ENCODE peak calls at places on chromosomes 11 and 22, in seven cellular contexts. I is psoas muscle, X is endodermal cell, F is right atrium auricular region, Y is upper lobe of right lung, P is cardiac fibroblast, M is GM12878. R is an unnamed sample.

GRCh38 chr11:70769521-70769920 is 371.2 kb downstream of the CTTN start:
- DNase-seq in I (no peak), X (no peak), F (no peak), Y (no peak), P (no peak), M (no peak), R (no peak)

GRCh38 chr11:13107544-13108044 is 98.5 kb downstream of the RASSF10 start:
- DNase-seq in I (no peak), X (no peak), F (no peak), Y (no peak), P (no peak), M (no peak), R (no peak)

GRCh38 chr22:20021196-20022181 is 579 bp downstream of the TANGO2 start:
- DNase-seq in I (peak), X (peak), F (peak), Y (peak), P (peak), M (no peak), R (peak)

GRCh38 chr11:2930705-2931415 is 1.6 kb upstream of the PHLDA2 start:
- DNase-seq in I (peak), X (peak), F (no peak), Y (peak), P (peak), M (peak), R (no peak)

GRCh38 chr11:128431931-128432330 is 155.4 kb downstream of the ETS1 start:
- DNase-seq in I (no peak), X (no peak), F (no peak), Y (no peak), P (no peak), M (no peak), R (no peak)

GRCh38 chr11:66727883-66728759 is 895 bp downstream of the SPTBN2 start:
- DNase-seq in I (peak), X (peak), F (no peak), Y (no peak), P (no peak), M (no peak), R (no peak)

GRCh38 chr11:3859373-3859881 is 4.0 kb downstream of the STIM1 start:
- DNase-seq in I (peak), X (peak), F (no peak), Y (no peak), P (no peak), M (no peak), R (no peak)

GRCh38 chr11:118633979-118634378 is 26.6 kb downstream of the PHLDB1 start:
- DNase-seq in I (no peak), X (no peak), F (no peak), Y (no peak), P (no peak), M (no peak), R (no peak)

GRCh38 chr22:40691532-40691931 is 12.2 kb downstream of the MCHR1 start:
- DNase-seq in I (no peak), X (no peak), F (no peak), Y (no peak), P (no peak), M (no peak), R (no peak)

GRCh38 chr11:118622376-118623290 is 15.2 kb downstream of the PHLDB1 start:
- DNase-seq in I (peak), X (no peak), F (no peak), Y (peak), P (peak), M (no peak), R (peak)

GRCh38 chr11:77560605-77561004 is 29.1 kb upstream of the AQP11 start:
- DNase-seq in I (no peak), X (no peak), F (no peak), Y (no peak), P (no peak), M (no peak), R (no peak)

GRCh38 chr11:8096575-8096974 is 15.6 kb downstream of the TUB start:
- DNase-seq in I (no peak), X (no peak), F (peak), Y (no peak), P (no peak), M (no peak), R (no peak)

GRCh38 chr11:120128392-120129172 is 9.3 kb downstream of the TRIM29 start:
- DNase-seq in I (peak), X (no peak), F (no peak), Y (peak), P (peak), M (no peak), R (no peak)

GRCh38 chr11:68038718-68039525 is at the start of gene TCIRG1:
- DNase-seq in I (peak), X (peak), F (peak), Y (peak), P (peak), M (peak), R (no peak)

GRCh38 chr11:102120437-102120935 is 10.2 kb downstream of the YAP1 start:
- DNase-seq in I (no peak), X (no peak), F (no peak), Y (no peak), P (no peak), M (no peak), R (no peak)

GRCh38 chr22:23376256-23376655 is 195.9 kb downstream of the BCR start:
- DNase-seq in I (no peak), X (peak), F (no peak), Y (no peak), P (no peak), M (peak), R (no peak)

GRCh38 chr22:17919276-17920144 is 104.9 kb downstream of the MICAL3 start:
- DNase-seq in I (no peak), X (peak), F (no peak), Y (no peak), P (no peak), M (no peak), R (no peak)

GRCh38 chr11:134999490-135000066 is 587.5 kb upstream of the B3GAT1 start:
- DNase-seq in I (no peak), X (peak), F (peak), Y (no peak), P (no peak), M (no peak), R (no peak)

GRCh38 chr11:65894034-65894591 is 3.6 kb downstream of the CCDC85B start:
- DNase-seq in I (no peak), X (no peak), F (no peak), Y (no peak), P (no peak), M (no peak), R (no peak)

GRCh38 chr11:23563591-23563990 is 703.3 kb upstream of the CCDC179 start:
- DNase-seq in I (no peak), X (no peak), F (no peak), Y (no peak), P (no peak), M (no peak), R (no peak)

GRCh38 chr11:44377914-44378321 is 68.0 kb upstream of the ALX4 start:
- DNase-seq in I (no peak), X (no peak), F (no peak), Y (no peak), P (no peak), M (no peak), R (no peak)

GRCh38 chr11:10487002-10487647 is 32.1 kb downstream of the AMPD3 start:
- DNase-seq in I (no peak), X (peak), F (peak), Y (no peak), P (no peak), M (no peak), R (no peak)

GRCh38 chr11:12105471-12105870 is 4.9 kb upstream of the MICAL2 start:
- DNase-seq in I (no peak), X (no peak), F (no peak), Y (no peak), P (no peak), M (no peak), R (no peak)

GRCh38 chr11:112178428-112178827 is 3.1 kb downstream of the BCO2 start:
- DNase-seq in I (no peak), X (no peak), F (no peak), Y (no peak), P (no peak), M (no peak), R (no peak)

GRCh38 chr11:86255896-86256295 is 11.3 kb downstream of the EED start:
- DNase-seq in I (no peak), X (no peak), F (no peak), Y (no peak), P (no peak), M (peak), R (no peak)

GRCh38 chr11:74726547-74727182 is 4.6 kb downstream of the CHRDL2 start:
- DNase-seq in I (peak), X (peak), F (peak), Y (peak), P (peak), M (no peak), R (no peak)

GRCh38 chr22:27747396-27748256 is 53.9 kb downstream of the MN1 start:
- DNase-seq in I (no peak), X (no peak), F (no peak), Y (no peak), P (peak), M (no peak), R (no peak)

GRCh38 chr22:41576877-41577276 is 12.8 kb downstream of the PMM1 start:
- DNase-seq in I (peak), X (peak), F (no peak), Y (no peak), P (peak), M (no peak), R (no peak)

GRCh38 chr11:112280268-112281126 is 19.8 kb upstream of the PLET1 start:
- DNase-seq in I (peak), X (peak), F (peak), Y (peak), P (peak), M (peak), R (no peak)

GRCh38 chr22:44616882-44617655 is 84.9 kb upstream of the PRR5 start:
- DNase-seq in I (peak), X (peak), F (no peak), Y (no peak), P (no peak), M (no peak), R (no peak)

GRCh38 chr11:17012712-17013547 is 1.3 kb downstream of the PLEKHA7 start:
- DNase-seq in I (peak), X (peak), F (peak), Y (peak), P (peak), M (no peak), R (peak)

GRCh38 chr11:10906521-10906920 is 48.7 kb upstream of the ZBED5 start:
- DNase-seq in I (no peak), X (no peak), F (no peak), Y (no peak), P (peak), M (no peak), R (peak)

GRCh38 chr22:47928626-47929025 is 1166.2 kb downstream of the TBC1D22A start:
- DNase-seq in I (no peak), X (no peak), F (peak), Y (no peak), P (no peak), M (no peak), R (no peak)
- TF ChIP-seq CTCF in I (no peak), X (no peak), F (no peak), Y (no peak), P (no peak), M (no peak), R (no peak)

DNA sequence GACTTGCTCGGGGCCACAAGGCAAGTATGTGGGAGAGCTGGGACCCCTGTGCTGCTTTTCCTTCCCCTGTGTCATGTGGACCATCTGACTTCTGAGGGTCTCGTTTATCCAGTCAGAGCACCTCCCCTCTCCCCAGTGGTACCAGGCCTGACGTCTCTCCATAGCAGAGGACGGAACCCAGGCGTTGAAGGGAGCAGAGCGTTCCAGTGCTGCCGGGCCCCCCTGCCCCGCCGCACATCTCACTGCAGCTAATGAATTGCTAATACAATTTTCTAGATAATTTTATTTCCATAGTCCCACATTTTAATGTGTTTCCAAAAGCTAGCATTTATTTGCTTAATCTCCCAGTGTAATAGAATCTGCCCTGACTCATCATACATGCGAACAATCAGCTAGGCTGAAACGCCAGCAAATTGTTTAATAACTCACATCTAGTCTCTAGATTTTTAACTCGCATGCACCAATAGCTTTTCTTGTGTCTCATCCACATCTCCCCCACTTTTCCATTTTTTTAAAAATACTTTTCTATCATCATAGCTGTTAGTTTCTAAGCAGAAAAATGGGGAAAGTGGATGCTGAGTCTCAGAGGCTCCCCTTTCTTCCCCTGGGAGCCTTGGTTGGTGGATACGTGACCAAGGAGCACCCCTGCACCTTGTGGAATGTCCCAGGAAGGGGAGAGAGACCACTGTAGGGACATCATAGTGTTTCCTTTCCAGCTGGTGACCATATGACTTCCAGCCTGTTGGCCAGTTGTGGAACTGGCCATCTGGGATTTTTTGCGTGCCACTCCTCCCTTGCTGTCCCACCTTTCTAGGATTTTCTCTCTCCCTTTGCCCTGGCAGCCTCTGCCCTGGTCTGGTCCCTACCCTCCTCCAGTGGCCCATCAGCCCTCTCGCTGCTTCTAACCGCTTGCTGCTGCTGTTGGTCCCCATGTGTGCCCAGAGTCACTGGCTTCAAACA is 58.6 kb upstream of the NNMT start:
- DNase-seq in I (no peak), X (no peak), F (no peak), Y (no peak), P (peak), M (no peak), R (no peak)
- H3K4me3 ChIP-seq in I (no peak), X (no peak), F (no peak), Y (no peak), P (no peak), M (no peak), R (no peak)

GRCh38 chr22:32202539-32203180 is 2.2 kb downstream of the RFPL2 start:
- DNase-seq in I (no peak), X (peak), F (no peak), Y (peak), P (peak), M (no peak), R (no peak)
- TF ChIP-seq CTCF in I (peak), X (peak), F (peak), Y (peak), P (peak), M (peak), R (peak)

GRCh38 chr22:49970528-49971231 is 10.1 kb downstream of the PIM3 start:
- DNase-seq in I (peak), X (peak), F (peak), Y (peak), P (peak), M (peak), R (peak)
- H3K4me3 ChIP-seq in I (peak), X (no peak), F (peak), Y (peak), P (peak), M (peak), R (peak)

GRCh38 chr11:383431-383830 is 10.6 kb upstream of the PKP3 start:
- DNase-seq in I (no peak), X (no peak), F (no peak), Y (no peak), P (no peak), M (no peak), R (no peak)

GRCh38 chr11:381501-382072 is 12.3 kb downstream of the B4GALNT4 start:
- DNase-seq in I (no peak), X (no peak), F (no peak), Y (no peak), P (no peak), M (no peak), R (no peak)

GRCh38 chr11:380491-380890 is 11.2 kb downstream of the B4GALNT4 start:
- DNase-seq in I (no peak), X (no peak), F (no peak), Y (no peak), P (no peak), M (no peak), R (no peak)

GRCh38 chr11:380996-381395 is 11.7 kb downstream of the B4GALNT4 start:
- DNase-seq in I (no peak), X (no peak), F (no peak), Y (no peak), P (no peak), M (no peak), R (no peak)

GRCh38 chr11:382081-382643 is 11.8 kb upstream of the PKP3 start:
- DNase-seq in I (no peak), X (no peak), F (no peak), Y (no peak), P (no peak), M (no peak), R (no peak)
- TF ChIP-seq CTCF in I (no peak), X (no peak), F (no peak), Y (no peak), P (no peak), M (no peak), R (no peak)

DNA sequence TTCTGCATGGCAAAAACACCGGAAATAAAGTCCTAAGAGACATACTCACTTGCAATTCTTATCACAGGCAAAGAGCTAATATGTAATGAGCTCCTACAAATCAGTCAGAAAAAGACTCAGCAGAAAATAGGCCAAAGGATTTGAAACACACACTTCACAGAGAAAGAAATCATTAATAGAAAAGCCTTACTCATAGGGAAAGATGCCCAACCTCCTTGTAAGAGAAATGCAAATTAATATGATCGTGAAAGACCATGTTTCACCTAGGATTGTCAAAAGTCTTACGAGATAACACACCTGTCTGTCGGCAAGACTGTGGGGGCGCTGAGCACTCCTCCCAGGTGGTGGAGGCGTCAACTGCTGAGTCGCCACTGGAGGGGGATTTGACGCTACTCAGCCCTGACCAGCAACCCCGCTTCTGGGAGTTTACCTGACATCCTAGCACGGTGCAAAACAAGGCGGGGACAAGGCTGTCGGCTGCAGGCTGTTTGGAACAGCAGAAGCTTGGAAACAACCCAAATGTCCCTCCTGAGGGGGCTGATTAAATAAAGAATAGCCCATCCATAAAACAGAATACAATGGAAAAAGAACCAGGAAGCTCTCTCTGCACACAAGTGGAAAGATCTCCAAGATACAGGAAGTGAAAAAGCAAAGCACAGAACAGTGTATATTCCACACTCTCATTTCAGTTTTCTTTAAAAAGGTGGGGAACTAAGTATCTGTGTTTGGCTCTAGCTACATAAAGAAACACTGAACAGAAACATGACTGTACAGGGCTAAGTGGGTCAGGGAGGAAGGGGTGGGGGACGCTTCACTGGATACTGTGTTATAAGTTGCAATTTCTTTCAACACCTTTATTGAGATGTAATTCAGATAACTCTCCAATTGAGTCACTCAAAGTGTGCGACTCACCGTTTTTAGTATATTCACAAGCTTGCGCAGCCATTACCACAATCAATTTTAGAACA is 11.5 kb downstream of the CSNK1E start:
- DNase-seq in I (no peak), X (peak), F (no peak), Y (no peak), P (peak), M (peak), R (no peak)
- H3K4me3 ChIP-seq in I (no peak), X (no peak), F (no peak), Y (no peak), P (no peak), M (peak), R (no peak)

GRCh38 chr11:61183645-61184044 is 19.7 kb upstream of the PGA3 start:
- DNase-seq in I (no peak), X (no peak), F (no peak), Y (no peak), P (no peak), M (no peak), R (no peak)
- TF ChIP-seq CTCF in I (no peak), X (peak), F (no peak), Y (no peak), P (peak), M (no peak), R (peak)

GRCh38 chr22:36369004-36369921 is 18.5 kb downstream of the MYH9 start:
- DNase-seq in I (no peak), X (peak), F (no peak), Y (no peak), P (no peak), M (no peak), R (peak)

GRCh38 chr22:36366291-36366708 is 21.5 kb downstream of the MYH9 start:
- DNase-seq in I (no peak), X (peak), F (no peak), Y (no peak), P (peak), M (no peak), R (peak)

GRCh38 chr22:36368359-36368983 is 19.3 kb downstream of the MYH9 start:
- DNase-seq in I (no peak), X (peak), F (no peak), Y (no peak), P (peak), M (no peak), R (peak)

GRCh38 chr22:36367066-36367465 is 20.7 kb downstream of the MYH9 start:
- DNase-seq in I (no peak), X (no peak), F (no peak), Y (no peak), P (no peak), M (no peak), R (no peak)

DNA sequence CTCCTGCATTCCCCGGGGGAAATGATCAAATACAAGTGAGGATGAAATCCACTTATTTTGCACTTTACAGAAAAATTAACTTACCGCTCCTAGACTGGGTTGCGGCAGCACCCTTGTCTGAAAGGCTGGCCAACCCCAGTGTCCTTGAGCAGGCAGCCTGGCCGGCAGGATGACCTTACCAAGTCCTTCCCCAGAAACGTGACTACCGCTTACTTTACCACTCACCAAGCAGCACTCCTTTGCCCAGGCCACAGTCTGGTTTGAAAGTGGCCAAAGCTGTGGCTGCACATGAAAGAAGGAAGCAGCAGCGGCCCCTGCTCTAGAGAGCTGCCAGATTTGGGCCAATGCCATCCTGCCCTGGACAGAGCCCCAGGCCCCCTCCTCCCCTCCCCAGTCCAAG is 20.3 kb downstream of the MYH9 start:
- DNase-seq in I (no peak), X (peak), F (no peak), Y (no peak), P (no peak), M (no peak), R (no peak)
- H3K4me3 ChIP-seq in I (peak), X (no peak), F (peak), Y (peak), P (no peak), M (no peak), R (no peak)

GRCh38 chr11:81444306-81444705 is 1289.4 kb downstream of the FAM181B start:
- DNase-seq in I (no peak), X (peak), F (no peak), Y (no peak), P (no peak), M (no peak), R (no peak)
- TF ChIP-seq CTCF in I (no peak), X (peak), F (no peak), Y (no peak), P (no peak), M (no peak), R (peak)

R was measured in retinal pigment epithelial cell.